ENCODE peak calls at places on chromosomes 7 and 10, in eight cellular contexts. B, P, E, F, Q, U, A and H are unnamed samples.

GRCh38 chr7:141945356-141945755 is 1.4 kb downstream of the CLEC5A start:
- DNase-seq in E (no peak), F (no peak), B (no peak), A (peak), P (no peak), Q (no peak), U (no peak), H (no peak)

GRCh38 chr10:15123749-15124184 is 26.6 kb downstream of the RPP38 start:
- DNase-seq in F (peak), Q (no peak), P (no peak), E (peak), B (peak), U (no peak), A (peak), H (no peak)

GRCh38 chr7:70525991-70526390 is 606.0 kb upstream of the GALNT17 start:
- DNase-seq in B (no peak), F (no peak), P (no peak), U (no peak), A (no peak), Q (no peak), E (no peak), H (no peak)

GRCh38 chr7:8232999-8233847 is 28.7 kb downstream of the ICA1 start:
- DNase-seq in F (no peak), U (no peak), B (no peak), P (no peak), A (no peak), Q (no peak), E (no peak), H (no peak)

GRCh38 chr10:70918851-70919530 is 30.6 kb upstream of the PCBD1 start:
- DNase-seq in U (no peak), E (no peak), B (no peak), A (peak), P (no peak), F (no peak), Q (peak), H (no peak)

GRCh38 chr7:97064972-97065587 is 40.4 kb upstream of the DLX5 start:
- DNase-seq in E (peak), U (peak), B (peak), Q (no peak), F (peak), A (peak), P (no peak), H (no peak)

GRCh38 chr10:15780353-15781135 is 60.8 kb upstream of the ITGA8 start:
- DNase-seq in E (no peak), U (no peak), B (peak), A (peak), Q (no peak), P (no peak), F (peak), H (no peak)

GRCh38 chr10:97059006-97059871 is 126.5 kb downstream of the SLIT1 start:
- DNase-seq in F (no peak), Q (peak), P (no peak), B (no peak), A (no peak), E (no peak), U (no peak), H (no peak)

GRCh38 chr7:68955656-68956055 is 642.6 kb upstream of the AUTS2 start:
- DNase-seq in F (no peak), Q (no peak), E (no peak), U (no peak), P (no peak), B (no peak), A (no peak), H (no peak)

GRCh38 chr7:55563596-55564325 is 8.5 kb downstream of the VOPP1 start:
- DNase-seq in F (no peak), A (no peak), P (peak), E (no peak), Q (no peak), B (no peak), U (no peak), H (no peak)

GRCh38 chr7:898855-899681 is 22.7 kb downstream of the GET4 start:
- DNase-seq in E (no peak), F (no peak), U (no peak), B (no peak), A (no peak), P (no peak), Q (peak), H (no peak)

GRCh38 chr7:43650457-43651052 is 67.6 kb downstream of the STK17A start:
- DNase-seq in A (peak), B (peak), U (no peak), F (peak), E (no peak), P (no peak), Q (no peak), H (no peak)

GRCh38 chr10:11272915-11273389 is 255.3 kb downstream of the CELF2 start:
- DNase-seq in E (no peak), B (no peak), P (no peak), A (no peak), U (no peak), F (no peak), Q (no peak), H (no peak)

GRCh38 chr10:28155726-28156125 is 147.1 kb downstream of the MPP7 start:
- DNase-seq in P (no peak), U (no peak), Q (no peak), F (peak), A (no peak), B (no peak), E (no peak), H (no peak)

GRCh38 chr7:101743241-101743994 is 74.0 kb upstream of the CUX1 start:
- DNase-seq in P (peak), Q (no peak), B (peak), E (no peak), U (no peak), A (peak), F (peak), H (peak)

GRCh38 chr7:138433583-138434437 is 26.2 kb upstream of the TRIM24 start:
- DNase-seq in P (no peak), E (no peak), B (no peak), A (no peak), U (no peak), F (no peak), Q (no peak), H (no peak)

GRCh38 chr10:871951-872403 is 59.5 kb downstream of the LARP4B start:
- DNase-seq in F (no peak), U (no peak), E (no peak), A (no peak), P (no peak), B (no peak), Q (no peak), H (no peak)

GRCh38 chr10:59508296-59508695 is 145.9 kb upstream of the FAM13C start:
- DNase-seq in A (no peak), E (no peak), P (no peak), Q (no peak), F (no peak), U (no peak), B (no peak), H (no peak)

GRCh38 chr7:83749495-83749894 is 100.6 kb upstream of the SEMA3E start:
- DNase-seq in E (no peak), U (no peak), B (no peak), A (no peak), F (no peak), P (peak), Q (peak), H (no peak)

GRCh38 chr10:79243211-79244067 is 103.8 kb upstream of the PPIF start:
- DNase-seq in B (no peak), E (no peak), A (no peak), F (peak), U (no peak), P (no peak), Q (peak), H (peak)

GRCh38 chr10:78894089-78894840 is 174.5 kb upstream of the ZMIZ1 start:
- DNase-seq in B (no peak), U (no peak), A (no peak), E (no peak), F (no peak), Q (no peak), P (peak), H (no peak)

GRCh38 chr7:125061776-125062397 is 132.3 kb upstream of the POT1 start:
- DNase-seq in E (no peak), F (peak), B (peak), A (peak), P (no peak), Q (no peak), U (no peak), H (no peak)

DNA sequence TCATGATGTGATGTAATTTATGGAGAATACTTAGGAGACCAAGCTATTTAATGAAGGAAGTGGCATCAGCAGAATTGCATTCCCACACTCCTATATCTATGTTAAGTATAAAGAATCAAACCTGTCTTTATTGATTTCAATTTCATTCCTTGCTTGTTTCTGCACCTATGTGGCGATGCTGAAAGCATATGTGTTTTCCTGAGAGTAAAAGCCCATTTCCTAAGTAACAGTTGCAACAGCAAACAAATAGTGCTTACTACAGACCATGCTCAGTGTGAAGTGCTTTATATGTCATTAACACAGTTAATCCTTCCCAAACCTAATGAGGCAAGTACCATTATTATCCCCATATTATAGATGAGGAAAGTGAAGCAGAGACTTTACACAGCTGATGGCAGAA is 552.1 kb downstream of the PARD3 start:
- DNase-seq in P (no peak), F (peak), U (no peak), E (no peak), B (peak), A (peak), Q (no peak), H (no peak)
- TF ChIP-seq CTCF in P (no peak), F (no peak), U (no peak), E (no peak), B (peak), A (peak), Q (no peak), H (no peak)

GRCh38 chr10:44930904-44931620 is 19.9 kb downstream of the TMEM72 start:
- DNase-seq in U (no peak), A (no peak), P (peak), F (no peak), B (no peak), E (no peak), Q (no peak), H (no peak)

GRCh38 chr10:44933117-44933450 is 21.9 kb downstream of the TMEM72 start:
- DNase-seq in Q (no peak), P (no peak), E (no peak), U (no peak), F (no peak), A (no peak), B (no peak), H (no peak)

GRCh38 chr10:44932338-44933116 is 21.4 kb downstream of the TMEM72 start:
- DNase-seq in E (peak), Q (peak), F (peak), P (peak), U (peak), A (peak), B (peak), H (peak)

GRCh38 chr10:44933451-44933850 is 22.3 kb downstream of the TMEM72 start:
- DNase-seq in P (peak), U (no peak), F (no peak), E (no peak), Q (no peak), B (no peak), A (no peak), H (no peak)

GRCh38 chr10:44931621-44932337 is 20.6 kb downstream of the TMEM72 start:
- DNase-seq in Q (no peak), B (no peak), U (no peak), E (no peak), F (no peak), A (no peak), P (peak), H (no peak)
- TF ChIP-seq CTCF in Q (no peak), B (no peak), U (no peak), E (no peak), F (no peak), A (no peak), P (no peak), H (no peak)

DNA sequence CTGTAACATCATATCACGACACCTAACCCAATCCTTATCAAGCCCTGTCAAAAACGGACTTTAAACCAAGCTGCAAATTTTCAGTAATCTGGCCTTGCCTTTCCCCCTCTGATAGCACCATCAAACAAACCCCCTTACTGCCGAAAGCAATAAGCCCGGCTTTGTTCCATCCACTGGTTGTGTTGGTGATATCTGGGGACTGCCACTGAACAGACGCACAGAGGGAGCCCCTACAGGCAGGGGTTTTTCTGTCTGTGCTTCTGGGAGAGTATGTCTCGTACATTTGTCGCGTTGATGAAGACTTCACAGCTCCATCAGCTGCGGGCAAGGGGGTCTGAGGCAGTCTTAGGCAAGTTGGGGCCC is 550 bp upstream of the PLAU start:
- DNase-seq in E (no peak), U (no peak), A (no peak), B (no peak), F (no peak), P (no peak), Q (no peak), H (no peak)
- TF ChIP-seq CTCF in E (no peak), U (no peak), A (no peak), B (no peak), F (no peak), P (no peak), Q (no peak), H (no peak)

DNA sequence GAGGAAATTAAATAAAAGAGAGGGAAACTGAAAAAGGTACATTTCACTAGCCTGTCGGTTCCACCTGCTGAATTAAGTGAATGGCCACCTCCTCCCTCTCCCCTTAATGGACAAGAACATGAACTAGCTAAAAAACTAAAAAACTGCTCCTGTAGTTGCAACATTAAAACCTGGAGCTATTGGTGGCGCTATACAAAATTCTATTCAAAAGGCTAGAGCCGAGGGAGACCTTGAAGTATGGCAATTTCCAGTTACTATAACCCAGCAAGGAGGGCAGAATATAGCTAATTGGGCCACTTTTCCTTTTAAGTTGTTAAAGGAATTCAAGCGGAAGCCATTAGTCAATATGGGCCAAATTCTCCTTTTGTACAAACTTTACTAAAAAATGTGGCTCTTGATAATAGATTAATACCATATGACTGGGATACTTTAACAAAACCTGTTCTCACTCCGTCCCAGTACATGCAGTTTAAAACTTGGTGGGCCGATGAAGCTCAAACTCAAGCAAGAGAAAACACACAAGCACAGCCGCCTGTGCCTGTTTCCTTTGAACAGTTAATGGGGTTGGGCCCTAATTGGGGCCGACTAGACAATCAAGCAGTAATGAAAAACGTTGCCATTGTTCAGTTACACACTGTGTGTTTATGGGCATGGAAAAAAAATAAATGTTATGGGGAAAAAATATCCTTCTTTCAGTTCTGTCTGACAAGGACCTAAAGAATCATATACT is 6.5 kb upstream of the CHST3 start:
- DNase-seq in B (no peak), E (no peak), A (peak), F (no peak), U (no peak), P (peak), Q (no peak), H (no peak)
- TF ChIP-seq CTCF in B (peak), E (peak), A (peak), F (no peak), U (peak), P (no peak), Q (no peak), H (no peak)

GRCh38 chr10:82737556-82737955 is 862.6 kb downstream of the NRG3 start:
- DNase-seq in A (no peak), E (no peak), U (no peak), F (no peak), B (no peak), Q (no peak), P (no peak), H (no peak)

GRCh38 chr10:82736305-82736704 is 861.3 kb downstream of the NRG3 start:
- DNase-seq in P (no peak), B (no peak), E (no peak), A (no peak), Q (no peak), F (no peak), U (no peak), H (no peak)
- TF ChIP-seq CTCF in P (no peak), B (no peak), E (no peak), A (no peak), Q (no peak), F (no peak), U (no peak), H (no peak)

GRCh38 chr10:69232252-69232651 is 12.1 kb downstream of the HKDC1 start:
- DNase-seq in B (peak), Q (no peak), P (no peak), A (peak), F (no peak), U (peak), E (no peak), H (no peak)
- TF ChIP-seq CTCF in B (peak), Q (no peak), P (no peak), A (peak), F (no peak), U (no peak), E (no peak), H (no peak)

GRCh38 chr7:76220185-76221057 is 18.7 kb downstream of the SRRM3 start:
- DNase-seq in F (no peak), P (no peak), E (no peak), B (peak), U (peak), A (peak), Q (peak), H (no peak)
- TF ChIP-seq CTCF in F (no peak), P (no peak), E (peak), B (peak), U (no peak), A (peak), Q (no peak), H (no peak)